ENCODE peak calls at places on chromosomes 5 and 9, in four cellular contexts. B is body of pancreas, A is K562, M is A549. D is an unnamed sample.

GRCh38 chr5:119435436-119436132 is 16.7 kb upstream of the HSD17B4 start:
- DNase-seq in B (peak; percentile 61), A (peak; percentile 31), M (peak; percentile 72), D (no peak)

GRCh38 chr5:16932401-16932800 is 3.7 kb downstream of the MYO10 start:
- DNase-seq in B (no peak), A (no peak), M (no peak), D (no peak)

GRCh38 chr5:60779431-60779830 is 64.6 kb downstream of the ELOVL7 start:
- DNase-seq in B (no peak), A (no peak), M (peak; percentile 14), D (no peak)

GRCh38 chr5:111537153-111538024 is 25.1 kb upstream of the STARD4 start:
- DNase-seq in B (no peak), A (no peak), M (no peak), D (no peak)

GRCh38 chr5:150412319-150413175 is at the start of gene CD74:
- DNase-seq in B (peak; percentile 70), A (no peak), M (no peak), D (no peak)

GRCh38 chr5:159178978-159179377 is 30.4 kb downstream of the RNF145 start:
- DNase-seq in B (no peak), A (peak; percentile 30), M (peak; percentile 97), D (peak; percentile 18)

GRCh38 chr9:77944556-77945261 is 86.9 kb downstream of the GNAQ start:
- DNase-seq in B (no peak), A (peak; percentile 14), M (peak; percentile 13), D (no peak)

GRCh38 chr9:33320568-33321261 is 30.4 kb downstream of the NFX1 start:
- DNase-seq in B (no peak), A (no peak), M (peak; percentile 81), D (peak; percentile 12)

GRCh38 chr5:38543886-38544285 is 12.6 kb downstream of the LIFR start:
- DNase-seq in B (no peak), A (no peak), M (no peak), D (no peak)

GRCh38 chr9:70746760-70747159 is 332.3 kb upstream of the KLF9 start:
- DNase-seq in B (no peak), A (no peak), M (no peak), D (no peak)

GRCh38 chr5:159184236-159184635 is 25.1 kb downstream of the RNF145 start:
- DNase-seq in B (no peak), A (no peak), M (no peak), D (no peak)

GRCh38 chr9:109815366-109815947 is 35.5 kb downstream of the PALM2AKAP2 start:
- DNase-seq in B (no peak), A (no peak), M (no peak), D (peak; percentile 54)

GRCh38 chr5:125634242-125634835 is 788.9 kb upstream of the GRAMD2B start:
- DNase-seq in B (no peak), A (no peak), M (no peak), D (no peak)

GRCh38 chr5:143037071-143037470 is 266.9 kb downstream of the ARHGAP26 start:
- DNase-seq in B (peak; percentile 31), A (no peak), M (no peak), D (no peak)

GRCh38 chr9:21317956-21318923 is 13.1 kb upstream of the IFNA5 start:
- DNase-seq in B (peak; percentile 33), A (no peak), M (peak; percentile 58), D (no peak)

GRCh38 chr5:149138182-149138923 is 2.9 kb upstream of the ABLIM3 start:
- DNase-seq in B (no peak), A (no peak), M (no peak), D (no peak)

GRCh38 chr5:122776143-122776542 is 1.3 kb downstream of the SNX2 start:
- DNase-seq in B (no peak), A (no peak), M (no peak), D (no peak)

GRCh38 chr5:170333161-170333909 is 35.8 kb upstream of the LCP2 start:
- DNase-seq in B (no peak), A (no peak), M (no peak), D (no peak)

GRCh38 chr5:180399391-180399790 is 46.3 kb upstream of the GFPT2 start:
- DNase-seq in B (no peak), A (peak; percentile 22), M (no peak), D (no peak)

GRCh38 chr5:56102885-56103284 is 108.1 kb upstream of the IL6ST start:
- DNase-seq in B (no peak), A (no peak), M (no peak), D (no peak)

GRCh38 chr5:10452768-10453331 is 11.2 kb downstream of the ROPN1L start:
- DNase-seq in B (no peak), A (peak; percentile 68), M (peak; percentile 91), D (peak; percentile 75)

DNA sequence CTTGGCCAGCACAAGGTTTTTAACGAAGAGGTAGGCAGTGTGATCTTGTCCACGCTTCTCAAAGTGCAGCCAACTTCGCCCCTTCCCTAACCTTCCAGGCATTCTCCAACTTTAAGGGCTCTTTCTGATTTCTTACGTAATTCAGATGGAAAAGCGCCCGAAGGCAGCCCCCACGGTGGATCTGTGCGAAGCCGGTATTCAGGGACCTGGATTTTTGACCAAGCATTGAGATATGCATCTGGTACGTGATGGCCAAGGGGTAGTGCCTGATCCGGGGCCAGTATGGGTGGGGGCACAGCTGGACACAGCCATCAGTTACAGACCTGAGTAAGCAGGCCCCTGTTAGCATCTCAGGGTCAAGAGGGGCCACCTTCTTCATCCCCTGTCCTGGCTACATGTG is 80.0 kb downstream of the AMBP start:
- DNase-seq in B (no peak), A (no peak), M (no peak), D (no peak)
- TF ChIP-seq POLR2A in B (no peak), A (no peak), M (no peak), D (no peak)

DNA sequence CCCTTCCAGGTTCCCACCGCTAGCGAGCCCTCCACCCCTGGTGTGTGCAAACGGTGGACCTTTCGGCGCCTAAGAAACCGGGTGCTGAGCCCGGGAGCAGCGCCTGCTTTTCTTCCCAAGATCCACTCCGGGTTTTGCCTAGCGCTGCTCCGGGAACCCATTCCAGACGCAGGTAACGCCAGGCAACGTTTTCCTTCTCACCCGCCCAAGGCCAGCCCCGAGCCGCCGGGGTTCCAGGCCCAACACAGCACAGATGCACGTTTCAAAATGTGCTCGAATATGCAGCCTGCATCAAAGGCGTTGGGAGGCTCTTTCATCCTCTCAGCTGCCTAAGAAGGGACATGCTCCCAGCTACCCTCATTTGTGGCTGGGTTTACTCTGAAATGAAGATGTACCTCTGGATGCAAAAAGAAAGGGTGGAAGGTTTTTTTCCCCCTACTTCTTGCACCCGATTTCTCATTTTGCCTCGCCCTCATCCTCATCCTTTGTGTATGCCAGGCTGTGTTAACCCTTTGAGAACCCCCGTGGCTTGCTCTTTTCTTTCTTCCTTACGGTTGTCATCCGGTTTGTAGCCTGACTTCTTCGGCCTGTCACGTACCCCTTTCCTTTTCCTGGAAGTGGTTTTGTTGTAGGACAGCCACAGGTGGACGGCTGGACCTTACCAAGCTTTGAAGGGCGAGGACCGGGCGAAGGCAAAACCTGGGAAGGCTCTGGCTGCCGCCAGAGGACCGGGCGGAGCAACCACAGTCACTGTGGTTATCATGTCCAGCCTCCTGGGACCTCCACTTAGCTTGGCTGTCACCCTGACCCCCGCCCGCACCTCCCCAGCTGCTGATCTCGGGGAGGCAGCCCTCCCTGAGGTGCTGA is 227.0 kb downstream of the SMARCA2 start:
- DNase-seq in B (peak; percentile 85), A (peak; percentile 75), M (peak; percentile 90), D (peak; percentile 67)
- TF ChIP-seq POLR2A in B (peak; percentile 68), A (no peak), M (peak; percentile 82), D (peak; percentile 41)

GRCh38 chr5:178329331-178329730 is 96.7 kb upstream of the PHYKPL start:
- DNase-seq in B (no peak), A (no peak), M (no peak), D (no peak)

GRCh38 chr5:178333821-178334481 is 101.3 kb upstream of the PHYKPL start:
- DNase-seq in B (no peak), A (no peak), M (no peak), D (no peak)

GRCh38 chr5:178330791-178331404 is 98.3 kb upstream of the PHYKPL start:
- DNase-seq in B (no peak), A (no peak), M (no peak), D (no peak)

GRCh38 chr5:178332096-178332780 is 99.6 kb upstream of the PHYKPL start:
- DNase-seq in B (no peak), A (no peak), M (no peak), D (no peak)

DNA sequence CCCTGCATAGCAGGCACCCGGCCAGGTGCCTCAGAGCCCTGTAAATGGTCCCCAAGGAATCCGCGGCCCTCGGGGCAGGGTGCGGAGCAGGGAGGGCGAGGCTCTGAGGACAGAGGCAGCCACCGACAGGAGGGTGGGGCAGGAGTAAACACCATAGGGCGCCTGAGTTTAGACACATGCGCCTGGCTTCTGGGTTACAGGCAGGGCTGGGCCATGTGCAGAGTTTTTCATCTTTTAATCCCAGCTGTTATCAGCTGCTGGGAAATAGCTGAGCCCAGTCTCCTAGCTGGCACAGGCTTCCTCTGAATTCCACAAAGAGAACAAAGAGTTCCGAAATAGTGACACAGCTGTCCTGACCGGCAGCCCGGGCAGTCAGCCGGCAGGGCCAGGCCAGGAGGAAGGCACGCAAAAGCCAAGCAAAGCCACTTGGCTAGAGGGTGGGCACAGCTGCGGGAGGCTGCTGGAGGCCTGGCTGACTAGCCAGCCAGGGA is 98.9 kb upstream of the PHYKPL start:
- DNase-seq in B (peak; percentile 55), A (no peak), M (no peak), D (no peak)
- TF ChIP-seq POLR2A in B (no peak), A (no peak), M (no peak), D (no peak)

DNA sequence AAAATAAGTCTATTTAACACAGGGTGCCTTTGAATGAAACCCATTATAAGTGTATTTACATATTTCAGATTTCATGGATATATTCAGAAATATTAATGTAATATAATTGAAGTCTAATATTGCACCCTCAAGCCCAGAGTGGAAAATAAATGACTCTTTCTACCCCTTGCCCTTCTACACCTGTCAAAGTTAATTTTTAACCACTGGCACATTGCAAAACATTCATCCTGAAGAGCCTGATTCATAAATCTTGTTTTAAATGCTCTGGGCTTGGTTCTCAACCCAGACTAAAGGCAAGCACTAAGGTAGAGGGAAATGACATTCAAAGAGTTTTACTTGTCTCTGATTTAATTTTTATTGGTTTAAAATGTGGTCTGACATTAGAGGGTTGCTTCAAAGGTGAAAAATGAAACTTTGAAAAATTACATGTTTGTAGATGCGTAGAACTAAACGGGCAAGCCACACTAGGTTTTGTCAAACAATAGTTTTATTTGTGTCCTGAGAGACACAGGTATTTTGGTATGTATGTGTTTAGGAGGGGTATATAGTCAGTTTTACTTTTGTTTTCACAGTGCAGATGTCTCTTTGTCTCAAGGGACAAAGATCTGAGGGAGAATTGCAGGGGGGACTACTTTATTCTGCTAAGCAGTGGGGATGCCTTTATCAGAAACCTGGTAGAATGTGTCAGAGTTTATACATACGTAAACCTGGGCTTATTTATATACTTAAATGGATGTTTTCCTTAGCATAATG is 69.7 kb downstream of the PIK3R1 start:
- DNase-seq in B (no peak), A (no peak), M (no peak), D (no peak)
- TF ChIP-seq POLR2A in B (no peak), A (no peak), M (no peak), D (no peak)

GRCh38 chr5:76363385-76364261 is 39.5 kb upstream of the IQGAP2 start:
- DNase-seq in B (peak; percentile 66), A (peak; percentile 74), M (no peak), D (no peak)
- TF ChIP-seq POLR2A in B (no peak), A (peak; percentile 45), M (no peak), D (no peak)

D was measured in H54.